ENCODE peak calls at places on chromosome 15, in seven cellular contexts. J, H, N, S, C, Y and M are unnamed samples.

GRCh38 chr15:88454867-88455810 is 12.0 kb downstream of the MRPL46 start:
- DNase-seq in S (peak; percentile 80), J (peak; percentile 60), Y (peak; percentile 74), C (peak; percentile 70), H (peak; percentile 20), N (peak; percentile 67), M (peak; percentile 45)

GRCh38 chr15:82737975-82738374 is 28.3 kb upstream of the AP3B2 start:
- DNase-seq in N (no peak), J (no peak), Y (no peak), S (no peak), C (no peak), H (no peak), M (no peak)

GRCh38 chr15:69903476-69904295 is 194.0 kb downstream of the TLE3 start:
- DNase-seq in H (no peak), J (no peak), S (no peak), N (no peak), Y (no peak), C (no peak), M (no peak)

GRCh38 chr15:55056500-55056899 is 140.2 kb downstream of the RSL24D1 start:
- DNase-seq in H (no peak), N (no peak), Y (no peak), C (no peak), S (no peak), J (no peak), M (no peak)

GRCh38 chr15:85073556-85074194 is 92.0 kb downstream of the PDE8A start:
- DNase-seq in Y (no peak), J (no peak), H (no peak), N (no peak), C (no peak), S (no peak), M (no peak)

GRCh38 chr15:86125775-86126174 is 46.1 kb downstream of the AGBL1 start:
- DNase-seq in N (no peak), Y (no peak), H (no peak), C (no peak), S (no peak), J (no peak), M (no peak)

GRCh38 chr15:71203573-71204444 is 88.5 kb downstream of the THSD4 start:
- DNase-seq in N (no peak), H (no peak), J (no peak), Y (no peak), C (no peak), S (no peak), M (no peak)

GRCh38 chr15:73305331-73306211 is 63.2 kb downstream of the HCN4 start:
- DNase-seq in C (no peak), J (peak; percentile 22), H (no peak), N (no peak), Y (no peak), S (no peak), M (no peak)

GRCh38 chr15:47750030-47750739 is 32.9 kb downstream of the SEMA6D start:
- DNase-seq in N (no peak), C (peak; percentile 76), S (peak; percentile 16), J (no peak), Y (no peak), H (no peak), M (no peak)

GRCh38 chr15:73826711-73827243 is 46.6 kb upstream of the TBC1D21 start:
- DNase-seq in J (no peak), Y (no peak), N (no peak), C (no peak), S (no peak), H (no peak), M (no peak)

DNA sequence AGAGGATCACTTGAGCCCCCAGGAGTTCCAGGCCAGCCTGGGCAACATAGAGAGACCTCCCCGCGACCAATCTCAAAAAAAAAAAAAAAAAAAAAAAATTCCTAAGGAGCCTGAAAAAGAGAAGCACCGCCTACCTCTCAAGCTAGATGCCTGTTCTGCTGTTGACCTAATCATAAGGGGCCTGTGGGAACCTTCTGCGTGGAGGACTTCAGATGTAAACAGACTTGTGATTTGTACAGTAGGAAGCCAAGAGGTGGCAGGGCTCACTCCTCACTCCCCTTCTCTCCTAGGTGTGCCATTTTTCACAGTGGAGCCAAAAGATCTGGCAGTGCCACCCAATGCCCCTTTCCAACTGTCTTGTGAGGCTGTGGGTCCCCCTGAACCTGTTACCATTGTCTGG is 3.2 kb downstream of the TYRO3 start:
- DNase-seq in H (no peak), C (no peak), J (no peak), N (no peak), Y (no peak), S (no peak), M (no peak)
- H3K4me1 ChIP-seq in H (peaks cover 19% of the 10 kb centered on the region), C (peaks cover 19% of the 10 kb centered on the region), J (peaks cover 14% of the 10 kb centered on the region), N (peaks cover 21% of the 10 kb centered on the region), Y (no peaks in the 10 kb centered on the region), S (peaks cover 9% of the 10 kb centered on the region), M (peaks cover 6% of the 10 kb centered on the region)

DNA sequence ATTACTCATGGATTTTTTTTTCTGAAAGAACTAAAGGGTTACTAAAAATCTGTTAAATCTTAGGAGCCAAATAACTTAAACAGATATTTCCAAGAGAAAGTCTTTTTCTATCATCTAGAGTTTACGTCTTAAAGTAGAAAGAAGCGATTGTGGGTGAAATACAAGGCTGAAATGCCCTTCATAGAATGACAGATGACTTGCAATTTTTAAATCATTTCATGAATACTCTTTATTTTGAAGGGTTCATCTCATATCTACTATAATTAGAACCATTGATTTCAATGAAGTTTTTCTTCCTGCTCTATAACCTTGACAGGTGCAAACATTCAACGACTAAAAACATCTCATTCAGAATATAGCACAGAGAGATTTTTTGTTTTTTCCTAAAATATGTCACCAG is 217.0 kb downstream of the GABRB3 start:
- DNase-seq in J (no peak), Y (no peak), H (no peak), C (no peak), S (no peak), N (no peak), M (no peak)
- H3K9me3 ChIP-seq in J (no peaks in the 10 kb centered on the region), Y (no peaks in the 10 kb centered on the region), H (peaks cover 2% of the 10 kb centered on the region), C (no peaks in the 10 kb centered on the region), S (no peaks in the 10 kb centered on the region), N (no peaks in the 10 kb centered on the region), M (no peaks in the 10 kb centered on the region)

GRCh38 chr15:68057758-68058157 is 3.6 kb downstream of the PIAS1 start:
- DNase-seq in H (no peak), S (no peak), Y (no peak), N (no peak), C (no peak), J (no peak), M (no peak)
- H3K4me1 ChIP-seq in H (peaks cover 70% of the 10 kb centered on the region), S (peaks cover 12% of the 10 kb centered on the region), Y (peaks cover 4% of the 10 kb centered on the region), N (peaks cover 19% of the 10 kb centered on the region), C (peaks cover 44% of the 10 kb centered on the region), J (peaks cover 41% of the 10 kb centered on the region), M (peaks cover 49% of the 10 kb centered on the region)

DNA sequence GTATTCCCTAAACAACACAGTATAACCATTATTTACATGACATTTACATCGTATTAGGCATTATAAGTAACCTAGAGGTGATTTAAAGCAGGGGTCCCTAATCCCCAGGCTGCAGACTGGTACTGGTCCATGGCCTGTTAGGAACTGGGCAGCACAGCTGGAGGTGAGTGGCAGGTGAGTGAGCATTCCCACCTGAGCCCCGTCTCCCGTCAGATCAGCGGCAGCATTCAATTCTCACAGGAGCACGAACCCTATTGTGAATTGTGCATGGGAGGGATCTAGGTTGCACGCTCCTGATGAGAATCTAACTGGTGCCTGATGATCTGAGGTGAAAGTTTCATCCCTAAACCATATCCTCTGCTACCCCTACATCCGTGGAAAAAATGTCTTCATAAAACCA is 138.2 kb downstream of the ATP10A start:
- DNase-seq in H (no peak), Y (no peak), J (no peak), S (no peak), C (no peak), N (peak; percentile 21), M (no peak)
- H3K9me3 ChIP-seq in H (no peaks in the 10 kb centered on the region), Y (no peaks in the 10 kb centered on the region), J (no peaks in the 10 kb centered on the region), S (no peaks in the 10 kb centered on the region), C (no peaks in the 10 kb centered on the region), N (no peaks in the 10 kb centered on the region), M (no peaks in the 10 kb centered on the region)

DNA sequence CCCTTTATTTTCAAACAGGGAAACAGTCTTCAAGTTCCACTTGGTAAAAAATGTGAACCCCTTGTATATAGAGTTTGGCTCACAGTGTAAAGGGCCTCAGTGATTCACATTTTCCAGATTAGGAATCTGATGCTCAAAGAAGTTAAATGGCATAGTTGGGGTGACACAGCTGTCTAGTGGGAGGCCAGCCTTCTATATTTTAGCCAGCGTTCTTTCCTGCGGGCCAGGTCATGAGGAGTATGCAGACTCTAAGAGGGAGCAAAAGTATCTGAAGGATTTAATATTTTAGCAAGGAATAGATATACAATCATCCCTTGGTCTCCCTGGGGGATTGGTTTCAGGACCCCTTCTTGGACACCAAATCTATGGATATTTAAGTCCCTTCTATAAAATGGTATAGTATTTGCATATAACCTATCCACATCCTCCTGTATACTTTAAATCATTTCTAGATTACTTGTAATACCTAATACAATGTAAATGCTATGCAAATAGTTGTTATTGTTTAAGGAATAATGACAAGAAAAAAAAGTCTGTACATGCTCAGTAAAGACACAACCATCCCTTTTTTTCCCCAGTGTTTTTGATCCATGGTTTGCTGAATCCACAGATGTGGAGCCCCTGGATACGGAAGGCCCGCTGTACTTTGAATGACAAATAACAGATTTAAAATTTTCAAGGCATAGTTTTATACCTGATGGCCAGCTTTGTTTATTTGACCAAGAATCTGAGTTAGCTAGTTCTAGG is 7.0 kb downstream of the B2M start:
- DNase-seq in S (peak; percentile 5), N (no peak), H (no peak), J (no peak), Y (no peak), C (no peak), M (no peak)
- H3K4me1 ChIP-seq in S (peaks cover 77% of the 10 kb centered on the region), N (peaks cover 7% of the 10 kb centered on the region), H (peaks cover 83% of the 10 kb centered on the region), J (peaks cover 12% of the 10 kb centered on the region), Y (no peaks in the 10 kb centered on the region), C (peaks cover 35% of the 10 kb centered on the region), M (no peaks in the 10 kb centered on the region)